ENCODE peak calls at places on chromosome 12, in four cellular contexts. E is mesendoderm, N is PC-3, I is gastrocnemius medialis. U is an unnamed sample. For H3K27me3, the result is how much of the 10 kb centered on the place peaks cover.

GRCh38 chr12:68236421-68237059 is 10.9 kb upstream of the IL26 start:
- DNase-seq in E (no peak), N (peak), I (no peak), U (no peak)

GRCh38 chr12:99680276-99680675 is 32.7 kb downstream of the GARIN6 start:
- DNase-seq in E (no peak), N (no peak), I (no peak), U (no peak)

GRCh38 chr12:1532367-1532752 is 62.0 kb downstream of the FBXL14 start:
- DNase-seq in E (no peak), N (no peak), I (no peak), U (no peak)

GRCh38 chr12:10364839-10365681 is 24.8 kb downstream of the KLRK1 start:
- DNase-seq in E (peak), N (peak), I (peak), U (peak)

GRCh38 chr12:115388139-115388538 is 704.2 kb upstream of the TBX3 start:
- DNase-seq in E (peak), N (no peak), I (no peak), U (no peak)

GRCh38 chr12:109377139-109377685 is 29.5 kb downstream of the MYO1H start:
- DNase-seq in E (peak), N (no peak), I (no peak), U (no peak)

GRCh38 chr12:103727638-103728037 is 113.4 kb downstream of the NT5DC3 start:
- DNase-seq in E (no peak), N (no peak), I (no peak), U (no peak)

GRCh38 chr12:62692884-62693283 is 226.3 kb downstream of the MON2 start:
- DNase-seq in E (no peak), N (no peak), I (no peak), U (no peak)

GRCh38 chr12:106245767-106246166 is 2.1 kb downstream of the CKAP4 start:
- DNase-seq in E (peak), N (peak), I (peak), U (no peak)

GRCh38 chr12:88638388-88638787 is 58.1 kb upstream of the KITLG start:
- DNase-seq in E (no peak), N (no peak), I (no peak), U (no peak)

DNA sequence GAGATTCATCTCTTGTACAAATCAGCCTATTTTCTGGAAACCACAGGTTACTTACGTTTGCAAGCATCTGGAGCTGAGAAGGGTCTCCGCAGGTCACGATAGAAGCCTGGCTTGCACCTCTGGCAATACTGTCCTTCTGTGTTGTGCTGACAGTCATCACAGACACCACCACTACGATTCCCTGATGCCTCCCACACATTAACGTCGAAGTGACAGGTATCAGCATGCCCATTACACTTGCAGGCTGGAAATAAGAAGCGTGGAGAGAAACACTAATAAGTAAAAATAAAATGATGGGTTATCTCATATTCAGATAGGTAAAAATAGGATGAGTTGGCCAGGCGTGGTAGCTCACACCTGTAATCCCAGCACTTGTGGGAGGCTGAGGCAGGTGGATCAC is 80.2 kb downstream of the NTN4 start:
- DNase-seq in E (no peak), N (no peak), I (no peak), U (no peak)
- H3K4me3 ChIP-seq in E (no peak), N (no peak), I (no peak), U (no peak)

GRCh38 chr12:57049047-57049446 is 882 bp downstream of the MYO1A start:
- DNase-seq in E (no peak), N (no peak), I (no peak), U (no peak)

GRCh38 chr12:57048423-57048822 is 1.5 kb downstream of the MYO1A start:
- DNase-seq in E (no peak), N (no peak), I (no peak), U (no peak)

GRCh38 chr12:57046947-57047890 is 2.7 kb downstream of the MYO1A start:
- DNase-seq in E (no peak), N (no peak), I (no peak), U (no peak)

GRCh38 chr12:57046392-57046791 is 3.5 kb downstream of the MYO1A start:
- DNase-seq in E (no peak), N (no peak), I (no peak), U (no peak)

DNA sequence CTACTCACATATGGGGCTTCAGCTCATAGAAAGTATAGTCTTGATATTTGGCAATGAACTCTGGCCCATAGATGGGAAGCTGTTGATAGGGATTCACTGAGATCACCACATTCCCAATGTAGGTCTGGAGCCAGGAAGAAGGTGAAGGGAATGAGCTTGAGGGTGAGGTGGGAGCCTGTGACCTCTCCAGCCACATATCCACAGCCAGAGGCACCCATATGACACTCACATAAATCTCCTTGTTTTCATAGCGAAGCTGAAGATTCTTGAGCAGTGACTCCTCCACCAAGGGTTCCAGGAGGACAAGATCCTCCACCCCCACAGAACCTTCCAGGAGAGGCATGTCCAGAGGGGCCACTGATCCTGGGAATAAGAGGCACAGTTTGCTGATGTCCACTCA is 1.9 kb downstream of the MYO1A start:
- DNase-seq in E (no peak), N (no peak), I (no peak), U (no peak)
- H3K27me3 ChIP-seq in E (under half), N (under half), I (under half), U (under half)

DNA sequence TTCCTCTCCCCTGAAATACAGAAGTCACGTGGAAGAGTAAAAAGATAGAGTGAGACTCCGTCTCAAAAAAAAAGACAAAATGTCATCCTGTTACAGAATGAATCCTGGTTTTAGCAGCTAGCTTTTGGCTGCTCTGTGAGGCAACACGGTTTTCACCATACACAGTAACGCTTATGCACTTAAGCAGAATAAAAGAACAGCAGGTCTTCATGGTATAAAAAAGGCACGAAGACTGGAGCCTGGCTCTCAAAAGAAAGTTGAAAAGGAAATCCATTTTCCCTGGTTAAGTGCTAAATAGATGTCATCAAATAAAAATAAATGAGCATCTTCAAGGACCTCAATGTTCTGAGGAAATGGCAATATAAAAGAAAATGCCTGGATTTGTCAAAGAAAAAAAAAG is 444.1 kb downstream of the IPO8 start:
- DNase-seq in E (no peak), N (no peak), I (no peak), U (no peak)
- H3K4me3 ChIP-seq in E (no peak), N (no peak), I (no peak), U (no peak)

GRCh38 chr12:48017921-48018617 is 13.8 kb upstream of the COL2A1 start:
- DNase-seq in E (no peak), N (no peak), I (no peak), U (no peak)
- H3K27me3 ChIP-seq in E (half or more), N (under half), I (under half), U (under half)

DNA sequence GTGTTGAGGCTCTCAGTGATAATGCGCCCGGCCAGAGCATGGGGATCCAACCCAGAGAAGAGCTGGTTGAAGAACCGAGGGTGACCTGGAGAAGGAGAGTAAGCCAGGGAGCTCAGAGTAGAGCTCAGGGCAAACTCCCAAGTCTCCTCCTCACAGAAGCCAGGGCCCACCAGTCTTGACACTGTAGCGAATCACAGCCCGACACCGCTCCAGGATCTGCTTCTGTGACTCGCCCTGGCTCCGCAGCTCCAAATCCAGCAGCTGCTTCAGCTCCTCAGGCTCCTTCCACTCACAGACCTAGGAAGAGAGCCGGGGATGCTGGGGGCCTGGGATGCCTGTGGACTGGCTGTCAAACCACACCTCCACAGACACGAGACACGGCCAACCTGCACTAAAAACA is 8.2 kb upstream of the ZNF740 start:
- DNase-seq in E (no peak), N (peak), I (no peak), U (no peak)
- H3K4me3 ChIP-seq in E (no peak), N (no peak), I (no peak), U (no peak)

GRCh38 chr12:27844427-27845090 is 64.5 kb upstream of the MANSC4 start:
- DNase-seq in E (no peak), N (no peak), I (no peak), U (no peak)
- H3K27me3 ChIP-seq in E (under half), N (under half), I (under half), U (under half)

DNA sequence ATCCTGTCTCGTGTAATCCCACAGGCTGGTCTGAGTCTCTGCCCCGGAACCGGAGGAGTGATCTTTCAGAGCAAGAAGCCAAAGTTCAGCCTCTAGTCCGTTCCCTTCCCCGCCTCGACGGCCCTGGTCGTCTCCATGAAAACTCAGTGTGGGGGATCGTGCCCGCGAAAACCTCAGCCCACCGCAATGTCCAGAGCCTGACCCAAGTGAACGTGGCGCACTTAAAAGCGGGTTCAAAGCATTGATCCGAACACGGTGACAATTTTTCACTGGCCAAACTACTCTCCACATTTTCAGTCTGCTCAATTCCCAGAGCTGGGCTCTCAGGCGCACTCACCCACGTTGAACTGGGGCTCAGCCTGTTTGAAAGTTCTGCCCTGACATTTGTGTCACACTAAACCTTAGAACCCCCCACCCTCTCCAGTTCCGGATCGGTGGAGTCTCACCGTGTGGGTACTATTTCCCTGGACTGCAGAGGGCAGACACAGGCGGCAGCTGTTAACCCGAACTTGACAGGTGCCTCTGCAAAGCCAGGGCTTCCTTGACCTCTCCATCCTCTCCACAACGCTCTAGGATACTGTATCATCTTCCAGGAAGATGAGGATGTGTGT is 883 bp upstream of the PRICKLE1 start:
- DNase-seq in E (peak), N (peak), I (peak), U (no peak)
- H3K4me3 ChIP-seq in E (peak), N (peak), I (peak), U (peak)

DNA sequence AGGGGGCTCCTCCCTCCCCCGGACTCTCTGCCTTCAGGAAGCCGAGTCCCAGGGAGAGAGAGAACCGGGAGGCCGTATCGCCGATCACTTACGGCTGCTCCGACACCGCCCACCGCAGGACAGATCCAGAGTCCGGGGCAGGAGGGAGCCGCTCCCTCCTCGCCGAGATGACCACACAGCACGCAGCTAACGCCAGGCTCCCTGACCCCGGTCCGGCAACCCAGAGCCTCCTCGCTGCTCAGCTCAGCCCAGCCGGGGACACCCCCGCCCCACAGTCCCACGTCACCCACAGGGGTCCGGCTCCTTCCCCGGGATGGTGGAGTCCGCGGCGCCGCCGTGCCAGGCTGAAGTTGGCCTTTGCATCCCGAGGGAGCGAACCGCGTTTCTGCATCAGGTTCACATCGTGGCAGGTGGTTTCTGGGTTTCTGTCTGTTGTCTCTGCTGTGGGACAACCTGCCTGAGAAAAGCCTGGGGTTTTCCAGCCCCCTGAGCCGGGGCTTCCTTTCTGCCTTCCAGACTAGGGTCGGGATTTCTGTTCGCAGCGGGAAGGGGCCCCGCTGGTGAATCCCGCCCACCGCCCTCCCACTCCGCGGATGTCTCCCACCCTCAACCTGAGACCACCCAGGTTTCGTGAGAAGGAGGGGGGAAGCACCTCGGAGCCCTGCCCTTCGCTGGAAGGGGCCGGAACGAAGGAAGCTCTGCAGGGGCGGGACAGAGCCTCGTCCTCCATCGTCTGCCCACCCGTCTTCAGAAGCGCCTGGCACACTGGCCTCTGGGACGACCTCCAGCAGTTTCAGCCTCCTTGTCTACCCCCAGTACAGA is 61.2 kb downstream of the NOC4L start:
- DNase-seq in E (no peak), N (no peak), I (no peak), U (no peak)
- H3K27me3 ChIP-seq in E (under half), N (under half), I (half or more), U (half or more)

DNA sequence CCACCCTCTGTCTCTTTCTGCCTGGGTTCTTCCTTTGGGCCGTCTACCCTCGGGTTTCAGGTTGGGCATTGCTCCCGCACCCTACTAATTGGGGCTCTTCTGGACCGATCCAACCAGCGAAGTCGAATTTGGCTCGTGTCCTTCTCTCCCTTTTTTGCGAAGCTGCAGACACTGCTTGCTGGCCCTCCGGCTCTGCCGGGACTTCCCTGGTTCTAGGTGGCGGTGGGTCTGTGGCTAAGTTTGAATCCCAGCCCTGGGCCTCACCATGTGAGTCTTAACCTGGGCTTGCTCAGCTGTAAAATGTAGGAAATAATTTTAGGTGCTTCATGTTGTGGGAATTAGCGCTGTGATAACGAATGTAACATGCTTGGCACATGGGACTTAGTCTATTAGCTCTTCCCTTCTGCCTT is 418 bp upstream of the CISTR start:
- DNase-seq in E (no peak), N (no peak), I (no peak), U (no peak)
- H3K4me3 ChIP-seq in E (no peak), N (no peak), I (peak), U (peak)

DNA sequence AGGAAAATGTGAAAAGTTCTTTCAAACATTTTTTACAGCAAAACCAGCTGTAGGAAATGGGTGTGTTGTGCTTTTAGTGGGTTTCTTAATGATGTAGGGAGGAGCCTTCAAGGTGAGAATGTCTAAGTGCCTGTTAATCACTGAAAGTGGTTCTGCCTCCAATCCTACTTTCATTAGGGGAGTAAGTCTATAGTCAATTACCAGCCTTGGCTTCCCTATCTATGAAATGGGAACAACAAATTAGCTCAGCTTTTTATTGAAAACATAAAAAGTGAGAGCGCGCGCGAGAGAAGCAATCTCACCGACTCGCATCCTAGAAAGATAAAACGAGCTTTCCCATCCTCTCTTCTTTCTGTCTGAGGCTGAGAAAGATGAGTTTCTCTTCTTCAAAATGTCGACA is 140.0 kb upstream of the LHX5 start:
- DNase-seq in E (no peak), N (no peak), I (no peak), U (no peak)
- H3K27me3 ChIP-seq in E (under half), N (half or more), I (under half), U (under half)

U was measured in tibial nerve.